ENCODE peak calls at places on chromosomes 13 and 19, in five cellular contexts. One of them, this sample, is unnamed. For H3K36me3, the result is how much of the 10 kb centered on the place peaks cover.

GRCh38 chr13:23289917-23290357 is 109.2 kb downstream of the SGCG start:
- DNase-seq in neuronal stem cell: no peak
- DNase-seq in mesendoderm: no peak
- DNase-seq in K562: no peak
- DNase-seq in PC-9: no peak
- DNase-seq in this sample: no peak

GRCh38 chr13:26133286-26133685 is 81.5 kb upstream of the SHISA2 start:
- DNase-seq in neuronal stem cell: no peak
- DNase-seq in mesendoderm: no peak
- DNase-seq in K562: no peak
- DNase-seq in PC-9: no peak
- DNase-seq in this sample: no peak

GRCh38 chr13:99339736-99340392 is 32.7 kb upstream of the GPR183 start:
- DNase-seq in neuronal stem cell: no peak
- DNase-seq in mesendoderm: no peak
- DNase-seq in K562: peak
- DNase-seq in PC-9: no peak
- DNase-seq in this sample: no peak

GRCh38 chr19:36081385-36081784 is 26.7 kb downstream of the WDR62 start:
- DNase-seq in neuronal stem cell: no peak
- DNase-seq in mesendoderm: no peak
- DNase-seq in K562: no peak
- DNase-seq in PC-9: no peak
- DNase-seq in this sample: no peak

GRCh38 chr13:74732736-74733135 is 598.5 kb upstream of the KLF12 start:
- DNase-seq in neuronal stem cell: no peak
- DNase-seq in mesendoderm: no peak
- DNase-seq in K562: no peak
- DNase-seq in PC-9: no peak
- DNase-seq in this sample: no peak

GRCh38 chr19:12052057-12052570 is 647 bp downstream of the ZNF878 start:
- DNase-seq in neuronal stem cell: no peak
- DNase-seq in mesendoderm: peak
- DNase-seq in K562: no peak
- DNase-seq in PC-9: no peak
- DNase-seq in this sample: no peak

GRCh38 chr13:72536668-72537399 is 190.6 kb downstream of the MZT1 start:
- DNase-seq in neuronal stem cell: no peak
- DNase-seq in mesendoderm: no peak
- DNase-seq in K562: no peak
- DNase-seq in PC-9: no peak
- DNase-seq in this sample: no peak

GRCh38 chr13:45728759-45729158 is 26.6 kb downstream of the CBY2 start:
- DNase-seq in neuronal stem cell: no peak
- DNase-seq in mesendoderm: peak
- DNase-seq in K562: peak
- DNase-seq in PC-9: no peak
- DNase-seq in this sample: peak

GRCh38 chr19:13241321-13242104 is 91.3 kb downstream of the IER2 start:
- DNase-seq in neuronal stem cell: no peak
- DNase-seq in mesendoderm: no peak
- DNase-seq in K562: no peak
- DNase-seq in PC-9: peak
- DNase-seq in this sample: peak

GRCh38 chr19:30898353-30899103 is 450.7 kb downstream of the TSHZ3 start:
- DNase-seq in neuronal stem cell: no peak
- DNase-seq in mesendoderm: peak
- DNase-seq in K562: no peak
- DNase-seq in PC-9: no peak
- DNase-seq in this sample: peak

GRCh38 chr13:42930136-42930535 is 61.9 kb downstream of the EPSTI1 start:
- DNase-seq in neuronal stem cell: no peak
- DNase-seq in mesendoderm: no peak
- DNase-seq in K562: no peak
- DNase-seq in PC-9: peak
- DNase-seq in this sample: no peak

GRCh38 chr19:50702870-50703829 is 16.5 kb downstream of the SHANK1 start:
- DNase-seq in neuronal stem cell: no peak
- DNase-seq in mesendoderm: no peak
- DNase-seq in K562: no peak
- DNase-seq in PC-9: no peak
- DNase-seq in this sample: no peak

GRCh38 chr13:40109324-40109958 is 454.0 kb downstream of the COG6 start:
- DNase-seq in neuronal stem cell: no peak
- DNase-seq in mesendoderm: no peak
- DNase-seq in K562: no peak
- DNase-seq in PC-9: peak
- DNase-seq in this sample: no peak

GRCh38 chr19:12806242-12807131 is at the start of gene RNASEH2A:
- DNase-seq in neuronal stem cell: peak
- DNase-seq in mesendoderm: peak
- DNase-seq in K562: peak
- DNase-seq in PC-9: peak
- DNase-seq in this sample: peak

GRCh38 chr19:51735759-51736449 is 12.1 kb upstream of the HAS1 start:
- DNase-seq in neuronal stem cell: no peak
- DNase-seq in mesendoderm: no peak
- DNase-seq in K562: no peak
- DNase-seq in PC-9: no peak
- DNase-seq in this sample: no peak

GRCh38 chr13:52048516-52048915 is 24.0 kb downstream of the UTP14C start:
- DNase-seq in neuronal stem cell: no peak
- DNase-seq in mesendoderm: no peak
- DNase-seq in K562: no peak
- DNase-seq in PC-9: no peak
- DNase-seq in this sample: no peak

GRCh38 chr13:114019367-114019766 is 45.5 kb upstream of the C13orf46 start:
- DNase-seq in neuronal stem cell: no peak
- DNase-seq in mesendoderm: peak
- DNase-seq in K562: peak
- DNase-seq in PC-9: no peak
- DNase-seq in this sample: peak

GRCh38 chr19:12997225-12997966 is 2.1 kb downstream of the NFIX start:
- DNase-seq in neuronal stem cell: no peak
- DNase-seq in mesendoderm: no peak
- DNase-seq in K562: no peak
- DNase-seq in PC-9: no peak
- DNase-seq in this sample: no peak

GRCh38 chr13:20461481-20461859 is 64.2 kb downstream of the CRYL1 start:
- DNase-seq in neuronal stem cell: no peak
- DNase-seq in mesendoderm: peak
- DNase-seq in K562: no peak
- DNase-seq in PC-9: no peak
- DNase-seq in this sample: no peak

GRCh38 chr13:99955107-99955746 is 16.3 kb downstream of the ZIC5 start:
- DNase-seq in neuronal stem cell: no peak
- DNase-seq in mesendoderm: no peak
- DNase-seq in K562: no peak
- DNase-seq in PC-9: no peak
- DNase-seq in this sample: no peak

GRCh38 chr13:73772449-73773186 is 361.6 kb downstream of the KLF12 start:
- DNase-seq in neuronal stem cell: no peak
- DNase-seq in mesendoderm: no peak
- DNase-seq in K562: no peak
- DNase-seq in PC-9: no peak
- DNase-seq in this sample: no peak

GRCh38 chr13:34249546-34249945 is 431.6 kb downstream of the RFC3 start:
- DNase-seq in neuronal stem cell: no peak
- DNase-seq in mesendoderm: no peak
- DNase-seq in K562: no peak
- DNase-seq in PC-9: no peak
- DNase-seq in this sample: no peak

GRCh38 chr13:19153782-19154450 is 27.7 kb downstream of the TUBA3C start:
- DNase-seq in neuronal stem cell: no peak
- DNase-seq in mesendoderm: no peak
- DNase-seq in K562: peak
- DNase-seq in PC-9: no peak
- DNase-seq in this sample: no peak

GRCh38 chr13:46665243-46665629 is 112.3 kb downstream of the LRCH1 start:
- DNase-seq in neuronal stem cell: no peak
- DNase-seq in mesendoderm: no peak
- DNase-seq in K562: no peak
- DNase-seq in PC-9: no peak
- DNase-seq in this sample: no peak

GRCh38 chr13:25018729-25019115 is 77.2 kb upstream of the PABPC3 start:
- DNase-seq in neuronal stem cell: no peak
- DNase-seq in mesendoderm: no peak
- DNase-seq in K562: no peak
- DNase-seq in PC-9: no peak
- DNase-seq in this sample: no peak

GRCh38 chr19:55605207-55605636 is 225 bp upstream of the ZNF865 start:
- DNase-seq in neuronal stem cell: peak
- DNase-seq in mesendoderm: peak
- DNase-seq in K562: peak
- DNase-seq in PC-9: peak
- DNase-seq in this sample: peak

GRCh38 chr19:10587022-10587838 is at the start of gene AP1M2:
- DNase-seq in neuronal stem cell: no peak
- DNase-seq in mesendoderm: peak
- DNase-seq in K562: no peak
- DNase-seq in PC-9: peak
- DNase-seq in this sample: no peak

GRCh38 chr19:32122258-32122657 is 223.2 kb upstream of the ZNF507 start:
- DNase-seq in neuronal stem cell: no peak
- DNase-seq in mesendoderm: no peak
- DNase-seq in K562: no peak
- DNase-seq in PC-9: no peak
- DNase-seq in this sample: no peak

GRCh38 chr13:103022328-103022727 is 43.9 kb downstream of the SLC10A2 start:
- DNase-seq in neuronal stem cell: no peak
- DNase-seq in mesendoderm: peak
- DNase-seq in K562: no peak
- DNase-seq in PC-9: no peak
- DNase-seq in this sample: no peak

GRCh38 chr13:111122056-111122455 is 6.9 kb downstream of the ARHGEF7 start:
- DNase-seq in neuronal stem cell: no peak
- DNase-seq in mesendoderm: no peak
- DNase-seq in K562: no peak
- DNase-seq in PC-9: no peak
- DNase-seq in this sample: no peak

GRCh38 chr19:49997709-49998108 is 27.5 kb downstream of the VRK3 start:
- DNase-seq in neuronal stem cell: no peak
- DNase-seq in mesendoderm: peak
- DNase-seq in K562: peak
- DNase-seq in PC-9: no peak
- DNase-seq in this sample: peak

GRCh38 chr13:42592915-42593718 is 19.2 kb downstream of the TNFSF11 start:
- DNase-seq in neuronal stem cell: no peak
- DNase-seq in mesendoderm: peak
- DNase-seq in K562: no peak
- DNase-seq in PC-9: no peak
- DNase-seq in this sample: no peak

DNA sequence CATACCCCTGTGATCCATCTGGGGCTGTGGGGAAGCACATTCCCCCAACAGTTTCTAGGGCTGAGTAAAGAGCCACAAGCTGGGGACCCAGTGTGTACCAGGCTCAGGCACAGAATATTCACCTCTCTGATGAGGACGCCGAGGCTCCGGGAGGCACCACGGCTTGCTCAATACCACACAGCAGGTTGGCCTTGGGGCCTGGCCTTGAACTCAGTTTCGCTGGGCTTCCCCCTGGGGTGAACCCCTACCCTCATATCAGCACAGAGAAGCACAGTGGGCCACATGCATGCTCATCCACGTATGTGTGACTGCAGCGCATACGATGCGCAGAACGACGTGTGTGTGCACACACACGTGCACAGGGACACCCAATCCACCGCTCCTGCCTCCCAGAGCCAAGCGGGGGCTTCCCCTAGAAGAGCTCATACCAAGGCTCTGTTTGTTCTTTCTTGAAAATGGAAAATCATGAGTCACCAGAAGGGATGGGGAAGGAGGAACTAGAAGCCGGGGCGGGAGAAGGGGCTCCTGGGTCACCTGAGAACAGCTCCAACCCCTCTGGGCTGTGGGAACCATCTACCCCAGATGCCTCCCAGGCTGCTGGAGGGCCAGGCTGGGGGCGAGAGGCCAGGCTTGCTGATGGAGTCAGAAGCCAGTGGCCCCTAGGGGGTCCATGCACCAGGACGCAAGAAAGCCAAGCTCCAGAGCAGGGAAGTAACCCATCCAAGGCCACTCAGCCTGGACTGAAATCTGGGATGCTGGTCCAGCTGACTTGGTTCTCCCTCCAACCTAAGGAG is 4.9 kb upstream of the PDE4C start:
- DNase-seq in neuronal stem cell: no peak
- DNase-seq in mesendoderm: no peak
- DNase-seq in K562: no peak
- DNase-seq in PC-9: no peak
- DNase-seq in this sample: no peak
- H3K4me2 ChIP-seq in neuronal stem cell: no peak
- H3K4me2 ChIP-seq in mesendoderm: no peak
- H3K4me2 ChIP-seq in K562: no peak
- H3K4me2 ChIP-seq in PC-9: peak
- H3K4me2 ChIP-seq in this sample: peak

GRCh38 chr19:7459773-7460172 is 29.1 kb downstream of the PEX11G start:
- DNase-seq in neuronal stem cell: no peak
- DNase-seq in mesendoderm: no peak
- DNase-seq in K562: no peak
- DNase-seq in PC-9: no peak
- DNase-seq in this sample: no peak
- H3K36me3 ChIP-seq in neuronal stem cell: under half
- H3K36me3 ChIP-seq in mesendoderm: under half
- H3K36me3 ChIP-seq in K562: under half
- H3K36me3 ChIP-seq in PC-9: under half
- H3K36me3 ChIP-seq in this sample: half or more

GRCh38 chr19:42313840-42314755 is 989 bp downstream of the TMEM145 start:
- DNase-seq in neuronal stem cell: no peak
- DNase-seq in mesendoderm: no peak
- DNase-seq in K562: no peak
- DNase-seq in PC-9: no peak
- DNase-seq in this sample: no peak
- H3K4me2 ChIP-seq in neuronal stem cell: peak
- H3K4me2 ChIP-seq in mesendoderm: no peak
- H3K4me2 ChIP-seq in K562: peak
- H3K4me2 ChIP-seq in PC-9: peak
- H3K4me2 ChIP-seq in this sample: peak

GRCh38 chr19:15265214-15265613 is 33.0 kb upstream of the EPHX3 start:
- DNase-seq in neuronal stem cell: no peak
- DNase-seq in mesendoderm: no peak
- DNase-seq in K562: no peak
- DNase-seq in PC-9: no peak
- DNase-seq in this sample: no peak

GRCh38 chr19:15264061-15264932 is 32.0 kb upstream of the EPHX3 start:
- DNase-seq in neuronal stem cell: peak
- DNase-seq in mesendoderm: peak
- DNase-seq in K562: peak
- DNase-seq in PC-9: no peak
- DNase-seq in this sample: peak

GRCh38 chr19:15263361-15263985 is 31.2 kb upstream of the EPHX3 start:
- DNase-seq in neuronal stem cell: no peak
- DNase-seq in mesendoderm: no peak
- DNase-seq in K562: no peak
- DNase-seq in PC-9: no peak
- DNase-seq in this sample: no peak

GRCh38 chr19:15265849-15266248 is 33.6 kb upstream of the EPHX3 start:
- DNase-seq in neuronal stem cell: no peak
- DNase-seq in mesendoderm: no peak
- DNase-seq in K562: no peak
- DNase-seq in PC-9: no peak
- DNase-seq in this sample: no peak

GRCh38 chr19:15264933-15265206 is 32.6 kb upstream of the EPHX3 start:
- DNase-seq in neuronal stem cell: no peak
- DNase-seq in mesendoderm: no peak
- DNase-seq in K562: no peak
- DNase-seq in PC-9: no peak
- DNase-seq in this sample: no peak
- H3K36me3 ChIP-seq in neuronal stem cell: half or more
- H3K36me3 ChIP-seq in mesendoderm: under half
- H3K36me3 ChIP-seq in K562: half or more
- H3K36me3 ChIP-seq in PC-9: half or more
- H3K36me3 ChIP-seq in this sample: half or more

This sample was measured in OCI-LY7.